ENCODE peak calls at places on chromosomes 13 and 19, in five cellular contexts. Z, O, A, G and S are unnamed samples.

GRCh38 chr13:26759156-26759906 is 1.3 kb downstream of the GPR12 start:
- DNase-seq in Z (no peak), O (no peak), A (no peak), G (no peak), S (no peak)

GRCh38 chr19:5078666-5079409 is 109.9 kb downstream of the KDM4B start:
- DNase-seq in Z (no peak), O (no peak), A (no peak), G (no peak), S (no peak)

GRCh38 chr19:15418112-15418587 is 638 bp downstream of the AKAP8L start:
- DNase-seq in Z (no peak), O (no peak), A (no peak), G (no peak), S (no peak)

GRCh38 chr19:16043156-16043757 is 33.0 kb upstream of the TPM4 start:
- DNase-seq in Z (no peak), O (no peak), A (no peak), G (no peak), S (no peak)

GRCh38 chr19:10644351-10645007 is 9.7 kb upstream of the ILF3 start:
- DNase-seq in Z (peak; percentile 57), O (peak; percentile 83), A (no peak), G (peak; percentile 49), S (no peak)

GRCh38 chr19:50406829-50407228 is 11.9 kb upstream of the SPIB start:
- DNase-seq in Z (no peak), O (no peak), A (no peak), G (no peak), S (no peak)

GRCh38 chr13:65943711-65944110 is 1286.4 kb downstream of the PCDH9 start:
- DNase-seq in Z (no peak), O (no peak), A (no peak), G (no peak), S (peak; percentile 41)

GRCh38 chr19:4328243-4328990 is 10.2 kb downstream of the STAP2 start:
- DNase-seq in Z (peak; percentile 94), O (peak; percentile 98), A (peak; percentile 65), G (peak; percentile 96), S (peak; percentile 66)

GRCh38 chr13:28479005-28479404 is 15.9 kb downstream of the FLT1 start:
- DNase-seq in Z (no peak), O (no peak), A (no peak), G (no peak), S (no peak)

GRCh38 chr13:86757236-86757978 is 913.8 kb upstream of the SLITRK5 start:
- DNase-seq in Z (no peak), O (no peak), A (no peak), G (no peak), S (no peak)

GRCh38 chr13:32036762-32037161 is 5.2 kb downstream of the FRY start:
- DNase-seq in Z (no peak), O (no peak), A (no peak), G (no peak), S (no peak)

GRCh38 chr19:45492627-45493470 is 4.0 kb downstream of the RTN2 start:
- DNase-seq in Z (peak; percentile 56), O (no peak), A (no peak), G (no peak), S (no peak)

GRCh38 chr13:111961793-111962192 is 105.2 kb upstream of the SOX1 start:
- DNase-seq in Z (no peak), O (no peak), A (no peak), G (no peak), S (no peak)

GRCh38 chr19:4443188-4443587 is 14.4 kb downstream of the UBXN6 start:
- DNase-seq in Z (no peak), O (no peak), A (no peak), G (no peak), S (no peak)

GRCh38 chr19:52336117-52336811 is at the start of gene ZNF610:
- DNase-seq in Z (peak; percentile 63), O (peak; percentile 82), A (peak; percentile 7), G (peak; percentile 65), S (peak; percentile 53)

GRCh38 chr19:42985588-42985987 is 40.7 kb downstream of the PSG11 start:
- DNase-seq in Z (peak; percentile 13), O (no peak), A (no peak), G (no peak), S (no peak)

GRCh38 chr19:58001895-58002369 is 688 bp downstream of the ZNF606 start:
- DNase-seq in Z (no peak), O (no peak), A (no peak), G (no peak), S (no peak)

GRCh38 chr13:98879965-98880364 is 97.9 kb downstream of the DOCK9 start:
- DNase-seq in Z (no peak), O (no peak), A (no peak), G (no peak), S (no peak)

GRCh38 chr19:44807652-44808462 is 1.0 kb upstream of the BCAM start:
- DNase-seq in Z (no peak), O (no peak), A (no peak), G (no peak), S (no peak)

GRCh38 chr13:43232866-43233265 is 209.5 kb downstream of the DNAJC15 start:
- DNase-seq in Z (peak; percentile 93), O (no peak), A (peak; percentile 28), G (no peak), S (peak; percentile 87)

GRCh38 chr19:12987781-12988180 is 7.5 kb upstream of the NFIX start:
- DNase-seq in Z (no peak), O (no peak), A (no peak), G (no peak), S (no peak)

GRCh38 chr13:108120332-108120731 is 95.0 kb downstream of the LIG4 start:
- DNase-seq in Z (no peak), O (no peak), A (no peak), G (no peak), S (no peak)

GRCh38 chr19:30621326-30621920 is 249.2 kb downstream of the ZNF536 start:
- DNase-seq in Z (no peak), O (no peak), A (no peak), G (no peak), S (no peak)

GRCh38 chr13:98751397-98752110 is 918 bp downstream of the SLC15A1 start:
- DNase-seq in Z (no peak), O (no peak), A (no peak), G (no peak), S (no peak)

GRCh38 chr13:89660752-89661151 is 1686.7 kb upstream of the MIR17HG start:
- DNase-seq in Z (no peak), O (no peak), A (no peak), G (no peak), S (no peak)

GRCh38 chr13:39483326-39483725 is 119.7 kb downstream of the LHFPL6 start:
- DNase-seq in Z (no peak), O (no peak), A (no peak), G (no peak), S (no peak)

GRCh38 chr19:47002853-47003610 is 16.6 kb upstream of the NPAS1 start:
- DNase-seq in Z (no peak), O (no peak), A (no peak), G (no peak), S (no peak)

GRCh38 chr13:23654111-23655110 is 84.2 kb downstream of the TNFRSF19 start:
- DNase-seq in Z (no peak), O (no peak), A (no peak), G (no peak), S (no peak)

GRCh38 chr19:42091300-42092266 is 15.6 kb downstream of the ZNF574 start:
- DNase-seq in Z (no peak), O (no peak), A (no peak), G (no peak), S (no peak)

GRCh38 chr19:2050991-2051770 is at the start of gene MKNK2:
- DNase-seq in Z (no peak), O (peak; percentile 98), A (no peak), G (peak; percentile 87), S (no peak)

GRCh38 chr13:75294110-75294509 is 187.9 kb downstream of the TBC1D4 start:
- DNase-seq in Z (no peak), O (no peak), A (no peak), G (no peak), S (no peak)

GRCh38 chr19:48608798-48609263 is 2.3 kb downstream of the SPACA4 start:
- DNase-seq in Z (no peak), O (no peak), A (no peak), G (peak; percentile 71), S (no peak)

GRCh38 chr13:85709721-85710120 is 89.5 kb downstream of the SLITRK6 start:
- DNase-seq in Z (no peak), O (no peak), A (no peak), G (no peak), S (no peak)

GRCh38 chr13:27772651-27773425 is 19.4 kb upstream of the GSX1 start:
- DNase-seq in Z (no peak), O (no peak), A (no peak), G (no peak), S (no peak)

GRCh38 chr13:114076329-114076761 is 56.1 kb downstream of the RASA3 start:
- DNase-seq in Z (no peak), O (no peak), A (no peak), G (no peak), S (no peak)

GRCh38 chr19:2602391-2603181 is 99.9 kb downstream of the GNG7 start:
- DNase-seq in Z (peak; percentile 99), O (no peak), A (peak; percentile 93), G (no peak), S (peak; percentile 81)

GRCh38 chr19:51726049-51726448 is 2.3 kb upstream of the HAS1 start:
- DNase-seq in Z (peak; percentile 60), O (no peak), A (no peak), G (no peak), S (peak; percentile 78)